ENCODE peak calls at places on chromosomes 3 and 15, in seven cellular contexts. One of them, this sample, is unnamed. For H3K4me1, the result is how much of the 10 kb centered on the place peaks cover.

GRCh38 chr3:114294940-114295480 is 1.2 kb downstream of the TIGIT start:
- DNase-seq in IMR-90: no peak
- DNase-seq in H9: no peak
- DNase-seq in mesenchymal stem cell: no peak
- DNase-seq in trophoblast cell: no peak
- DNase-seq in H1: no peak
- DNase-seq in mesendoderm: peak
- DNase-seq in this sample: no peak

GRCh38 chr15:62248277-62248974 is 83.3 kb upstream of the C2CD4B start:
- DNase-seq in IMR-90: peak
- DNase-seq in H9: no peak
- DNase-seq in mesenchymal stem cell: no peak
- DNase-seq in trophoblast cell: peak
- DNase-seq in H1: no peak
- DNase-seq in mesendoderm: peak
- DNase-seq in this sample: no peak

GRCh38 chr3:156983559-156983958 is 157.4 kb downstream of the LEKR1 start:
- DNase-seq in IMR-90: no peak
- DNase-seq in H9: peak
- DNase-seq in mesenchymal stem cell: no peak
- DNase-seq in trophoblast cell: no peak
- DNase-seq in H1: no peak
- DNase-seq in mesendoderm: peak
- DNase-seq in this sample: no peak

GRCh38 chr3:183911763-183912506 is 27.3 kb upstream of the PARL start:
- DNase-seq in IMR-90: no peak
- DNase-seq in H9: no peak
- DNase-seq in mesenchymal stem cell: no peak
- DNase-seq in trophoblast cell: peak
- DNase-seq in H1: no peak
- DNase-seq in mesendoderm: no peak
- DNase-seq in this sample: no peak

GRCh38 chr3:52108302-52109232 is 45.7 kb downstream of the POC1A start:
- DNase-seq in IMR-90: no peak
- DNase-seq in H9: peak
- DNase-seq in mesenchymal stem cell: peak
- DNase-seq in trophoblast cell: no peak
- DNase-seq in H1: no peak
- DNase-seq in mesendoderm: peak
- DNase-seq in this sample: no peak

GRCh38 chr3:66796343-66796742 is 201.8 kb upstream of the KBTBD8 start:
- DNase-seq in IMR-90: no peak
- DNase-seq in H9: no peak
- DNase-seq in mesenchymal stem cell: no peak
- DNase-seq in trophoblast cell: no peak
- DNase-seq in H1: no peak
- DNase-seq in mesendoderm: no peak
- DNase-seq in this sample: no peak

GRCh38 chr3:129890125-129890524 is 3.4 kb downstream of the TMCC1 start:
- DNase-seq in IMR-90: no peak
- DNase-seq in H9: no peak
- DNase-seq in mesenchymal stem cell: no peak
- DNase-seq in trophoblast cell: no peak
- DNase-seq in H1: no peak
- DNase-seq in mesendoderm: no peak
- DNase-seq in this sample: no peak

GRCh38 chr3:14235896-14236295 is 57.3 kb downstream of the LSM3 start:
- DNase-seq in IMR-90: no peak
- DNase-seq in H9: no peak
- DNase-seq in mesenchymal stem cell: no peak
- DNase-seq in trophoblast cell: no peak
- DNase-seq in H1: no peak
- DNase-seq in mesendoderm: no peak
- DNase-seq in this sample: no peak

GRCh38 chr3:186683996-186684395 is 18.2 kb downstream of the HRG start:
- DNase-seq in IMR-90: no peak
- DNase-seq in H9: no peak
- DNase-seq in mesenchymal stem cell: no peak
- DNase-seq in trophoblast cell: no peak
- DNase-seq in H1: no peak
- DNase-seq in mesendoderm: peak
- DNase-seq in this sample: no peak

GRCh38 chr15:64527263-64527984 is 67.0 kb downstream of the ZNF609 start:
- DNase-seq in IMR-90: peak
- DNase-seq in H9: no peak
- DNase-seq in mesenchymal stem cell: peak
- DNase-seq in trophoblast cell: no peak
- DNase-seq in H1: no peak
- DNase-seq in mesendoderm: peak
- DNase-seq in this sample: no peak

GRCh38 chr3:32596926-32597369 is 26.3 kb upstream of the DYNC1LI1 start:
- DNase-seq in IMR-90: peak
- DNase-seq in H9: no peak
- DNase-seq in mesenchymal stem cell: peak
- DNase-seq in trophoblast cell: no peak
- DNase-seq in H1: no peak
- DNase-seq in mesendoderm: no peak
- DNase-seq in this sample: no peak

GRCh38 chr3:64685800-64686445 is 1.9 kb downstream of the ADAMTS9 start:
- DNase-seq in IMR-90: peak
- DNase-seq in H9: peak
- DNase-seq in mesenchymal stem cell: peak
- DNase-seq in trophoblast cell: peak
- DNase-seq in H1: peak
- DNase-seq in mesendoderm: peak
- DNase-seq in this sample: peak

GRCh38 chr3:107981471-107982111 is 109.2 kb downstream of the CD47 start:
- DNase-seq in IMR-90: no peak
- DNase-seq in H9: peak
- DNase-seq in mesenchymal stem cell: no peak
- DNase-seq in trophoblast cell: peak
- DNase-seq in H1: no peak
- DNase-seq in mesendoderm: no peak
- DNase-seq in this sample: no peak

GRCh38 chr3:109563149-109563548 is 225.8 kb upstream of the DPPA4 start:
- DNase-seq in IMR-90: no peak
- DNase-seq in H9: no peak
- DNase-seq in mesenchymal stem cell: no peak
- DNase-seq in trophoblast cell: no peak
- DNase-seq in H1: no peak
- DNase-seq in mesendoderm: peak
- DNase-seq in this sample: no peak

GRCh38 chr3:31959951-31960792 is 20.9 kb downstream of the OSBPL10 start:
- DNase-seq in IMR-90: peak
- DNase-seq in H9: peak
- DNase-seq in mesenchymal stem cell: peak
- DNase-seq in trophoblast cell: peak
- DNase-seq in H1: peak
- DNase-seq in mesendoderm: peak
- DNase-seq in this sample: no peak

GRCh38 chr3:123028233-123028828 is 768 bp upstream of the SEMA5B start:
- DNase-seq in IMR-90: peak
- DNase-seq in H9: peak
- DNase-seq in mesenchymal stem cell: peak
- DNase-seq in trophoblast cell: peak
- DNase-seq in H1: no peak
- DNase-seq in mesendoderm: peak
- DNase-seq in this sample: peak

GRCh38 chr3:192570757-192571156 is 156.6 kb downstream of the FGF12 start:
- DNase-seq in IMR-90: no peak
- DNase-seq in H9: no peak
- DNase-seq in mesenchymal stem cell: no peak
- DNase-seq in trophoblast cell: no peak
- DNase-seq in H1: no peak
- DNase-seq in mesendoderm: no peak
- DNase-seq in this sample: no peak

GRCh38 chr3:150627557-150627956 is 24.4 kb downstream of the SELENOT start:
- DNase-seq in IMR-90: peak
- DNase-seq in H9: no peak
- DNase-seq in mesenchymal stem cell: no peak
- DNase-seq in trophoblast cell: no peak
- DNase-seq in H1: no peak
- DNase-seq in mesendoderm: no peak
- DNase-seq in this sample: no peak

GRCh38 chr3:30685267-30685667 is 78.9 kb downstream of the TGFBR2 start:
- DNase-seq in IMR-90: no peak
- DNase-seq in H9: no peak
- DNase-seq in mesenchymal stem cell: peak
- DNase-seq in trophoblast cell: no peak
- DNase-seq in H1: no peak
- DNase-seq in mesendoderm: no peak
- DNase-seq in this sample: no peak

GRCh38 chr3:18469775-18470174 is 44.6 kb upstream of the SATB1 start:
- DNase-seq in IMR-90: no peak
- DNase-seq in H9: no peak
- DNase-seq in mesenchymal stem cell: no peak
- DNase-seq in trophoblast cell: no peak
- DNase-seq in H1: no peak
- DNase-seq in mesendoderm: no peak
- DNase-seq in this sample: no peak

GRCh38 chr3:18466136-18466535 is 41.0 kb upstream of the SATB1 start:
- DNase-seq in IMR-90: no peak
- DNase-seq in H9: no peak
- DNase-seq in mesenchymal stem cell: no peak
- DNase-seq in trophoblast cell: no peak
- DNase-seq in H1: no peak
- DNase-seq in mesendoderm: no peak
- DNase-seq in this sample: no peak
- H2AK5ac ChIP-seq in IMR-90: no peak
- H2AK5ac ChIP-seq in H9: no peak
- H2AK5ac ChIP-seq in mesenchymal stem cell: no peak
- H2AK5ac ChIP-seq in trophoblast cell: no peak
- H2AK5ac ChIP-seq in H1: no peak
- H2AK5ac ChIP-seq in mesendoderm: no peak
- H2AK5ac ChIP-seq in this sample: no peak

DNA sequence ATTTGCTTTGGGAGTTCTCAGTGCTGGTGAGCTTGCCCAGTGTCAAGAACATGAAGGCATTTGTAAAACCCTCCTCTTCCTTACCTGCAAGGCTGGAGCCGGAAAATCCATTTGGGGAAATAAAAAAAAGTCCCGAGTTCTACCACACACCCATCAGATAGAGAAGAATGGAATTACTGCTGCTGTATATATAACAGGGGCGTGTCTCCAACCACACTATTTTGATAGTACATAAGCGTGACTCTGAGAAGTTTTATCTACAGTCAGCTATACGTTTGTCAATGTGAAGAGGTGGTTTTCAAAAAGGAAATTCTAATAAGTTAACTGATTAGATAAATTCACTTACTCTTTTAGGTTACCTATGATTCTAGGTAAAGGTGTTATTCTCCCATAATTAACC is 1.3 kb upstream of the CPA3 start:
- DNase-seq in IMR-90: no peak
- DNase-seq in H9: no peak
- DNase-seq in mesenchymal stem cell: no peak
- DNase-seq in trophoblast cell: no peak
- DNase-seq in H1: no peak
- DNase-seq in mesendoderm: no peak
- DNase-seq in this sample: no peak
- H3K4me1 ChIP-seq in IMR-90: under half
- H3K4me1 ChIP-seq in H9: under half
- H3K4me1 ChIP-seq in mesenchymal stem cell: under half
- H3K4me1 ChIP-seq in trophoblast cell: under half
- H3K4me1 ChIP-seq in H1: under half
- H3K4me1 ChIP-seq in mesendoderm: under half
- H3K4me1 ChIP-seq in this sample: under half

GRCh38 chr15:48358229-48358641 is 27.0 kb downstream of the DUT start:
- DNase-seq in IMR-90: peak
- DNase-seq in H9: no peak
- DNase-seq in mesenchymal stem cell: peak
- DNase-seq in trophoblast cell: peak
- DNase-seq in H1: no peak
- DNase-seq in mesendoderm: peak
- DNase-seq in this sample: peak
- H2AK5ac ChIP-seq in IMR-90: no peak
- H2AK5ac ChIP-seq in H9: no peak
- H2AK5ac ChIP-seq in mesenchymal stem cell: no peak
- H2AK5ac ChIP-seq in trophoblast cell: no peak
- H2AK5ac ChIP-seq in H1: no peak
- H2AK5ac ChIP-seq in mesendoderm: no peak
- H2AK5ac ChIP-seq in this sample: no peak

DNA sequence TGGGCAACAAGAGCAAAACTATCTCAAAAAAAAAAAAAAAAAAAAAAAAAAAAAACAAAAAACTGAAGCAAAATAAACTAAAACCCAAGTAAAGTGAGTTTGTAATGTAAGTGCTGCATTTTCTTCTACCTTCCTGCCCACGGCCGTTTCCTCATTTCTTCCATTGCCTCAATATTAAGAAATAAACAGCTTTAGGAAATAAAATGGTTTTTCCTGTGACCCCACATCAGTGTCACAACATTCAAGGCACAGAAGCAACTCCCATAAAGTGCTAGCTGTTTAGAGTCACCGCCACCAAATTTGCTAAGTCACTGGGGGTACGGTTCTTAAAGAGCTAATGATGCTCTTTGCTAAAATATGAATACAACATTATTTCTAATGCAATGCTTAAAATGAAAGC is 3.3 kb downstream of the PKM start:
- DNase-seq in IMR-90: no peak
- DNase-seq in H9: no peak
- DNase-seq in mesenchymal stem cell: peak
- DNase-seq in trophoblast cell: peak
- DNase-seq in H1: no peak
- DNase-seq in mesendoderm: peak
- DNase-seq in this sample: no peak
- H3K4me1 ChIP-seq in IMR-90: under half
- H3K4me1 ChIP-seq in H9: under half
- H3K4me1 ChIP-seq in mesenchymal stem cell: under half
- H3K4me1 ChIP-seq in trophoblast cell: under half
- H3K4me1 ChIP-seq in H1: under half
- H3K4me1 ChIP-seq in mesendoderm: under half
- H3K4me1 ChIP-seq in this sample: under half

This sample was measured in neuronal stem cell.